ENCODE peak calls at places on chromosomes 13 and 19, in ten cellular contexts. X is A549; L is heart left ventricle; O is ovary; V is left ventricle myocardium inferior; W is CD4-positive, CD25-positive, alpha-beta regulatory T cell; I is GM23338; P is tibial nerve; M is fibroblast of lung; G is mesendoderm. N is an unnamed sample.

GRCh38 chr19:33035461-33035860 is 29.2 kb downstream of the RHPN2 start:
- DNase-seq in G (no peak), V (no peak), I (no peak), M (no peak), L (no peak), X (no peak), P (no peak), O (no peak), W (no peak), N (no peak)

GRCh38 chr19:53365899-53366493 is 491 bp downstream of the ZNF525 start:
- DNase-seq in W (no peak), V (peak; percentile 15), P (no peak), M (no peak), G (no peak), O (no peak), X (no peak), I (peak; percentile 68), L (no peak), N (peak; percentile 14)

GRCh38 chr13:24092108-24092507 is 68.4 kb upstream of the SPATA13 start:
- DNase-seq in V (no peak), G (no peak), O (no peak), M (no peak), X (no peak), I (no peak), L (no peak), W (no peak), P (no peak), N (no peak)

GRCh38 chr19:40331052-40331451 is 17.1 kb downstream of the C19orf47 start:
- DNase-seq in O (no peak), L (no peak), V (no peak), I (no peak), W (no peak), X (no peak), P (no peak), G (no peak), M (no peak), N (no peak)

GRCh38 chr19:13396256-13397080 is 109.8 kb downstream of the CACNA1A start:
- DNase-seq in X (peak; percentile 49), G (peak; percentile 94), I (peak; percentile 97), V (peak; percentile 20), O (no peak), L (peak; percentile 27), M (peak; percentile 63), W (peak; percentile 6), P (peak; percentile 29), N (no peak)

GRCh38 chr13:102402292-102402691 is 444 bp upstream of the FGF14 start:
- DNase-seq in L (peak; percentile 50), X (no peak), G (peak; percentile 96), I (peak; percentile 91), V (peak; percentile 16), O (no peak), M (peak; percentile 48), W (no peak), P (no peak), N (peak; percentile 25)

GRCh38 chr19:11251650-11252314 is 10.5 kb downstream of the DOCK6 start:
- DNase-seq in O (no peak), V (no peak), M (no peak), W (no peak), X (no peak), G (peak; percentile 29), P (no peak), L (no peak), I (no peak), N (no peak)

GRCh38 chr13:67128148-67128547 is 102.0 kb downstream of the PCDH9 start:
- DNase-seq in V (no peak), X (no peak), W (no peak), O (no peak), M (no peak), P (no peak), L (no peak), G (no peak), I (no peak), N (no peak)

GRCh38 chr13:112869202-112870061 is 99.6 kb upstream of the MCF2L start:
- DNase-seq in L (peak; percentile 11), G (no peak), P (no peak), W (no peak), O (peak; percentile 3), V (no peak), I (no peak), X (no peak), M (no peak), N (no peak)

GRCh38 chr19:35298561-35298972 is 6.6 kb downstream of the MAG start:
- DNase-seq in L (no peak), M (no peak), O (no peak), P (no peak), W (no peak), I (no peak), V (no peak), G (no peak), X (no peak), N (no peak)

GRCh38 chr19:55649579-55650557 is 1.9 kb downstream of the CCDC106 start:
- DNase-seq in V (no peak), P (no peak), G (no peak), M (no peak), O (no peak), X (no peak), L (no peak), I (no peak), W (no peak), N (peak; percentile 36)
- H3K4me1 ChIP-seq in V (peaks cover 44% of the 10 kb centered on the region), P (peaks cover 16% of the 10 kb centered on the region), G (no peaks in the 10 kb centered on the region), M (no peaks in the 10 kb centered on the region), O (peaks cover 8% of the 10 kb centered on the region), X (peaks cover 28% of the 10 kb centered on the region), L (peaks cover 34% of the 10 kb centered on the region), I (no peaks in the 10 kb centered on the region), W (peaks cover 24% of the 10 kb centered on the region), N (peaks cover 22% of the 10 kb centered on the region)

DNA sequence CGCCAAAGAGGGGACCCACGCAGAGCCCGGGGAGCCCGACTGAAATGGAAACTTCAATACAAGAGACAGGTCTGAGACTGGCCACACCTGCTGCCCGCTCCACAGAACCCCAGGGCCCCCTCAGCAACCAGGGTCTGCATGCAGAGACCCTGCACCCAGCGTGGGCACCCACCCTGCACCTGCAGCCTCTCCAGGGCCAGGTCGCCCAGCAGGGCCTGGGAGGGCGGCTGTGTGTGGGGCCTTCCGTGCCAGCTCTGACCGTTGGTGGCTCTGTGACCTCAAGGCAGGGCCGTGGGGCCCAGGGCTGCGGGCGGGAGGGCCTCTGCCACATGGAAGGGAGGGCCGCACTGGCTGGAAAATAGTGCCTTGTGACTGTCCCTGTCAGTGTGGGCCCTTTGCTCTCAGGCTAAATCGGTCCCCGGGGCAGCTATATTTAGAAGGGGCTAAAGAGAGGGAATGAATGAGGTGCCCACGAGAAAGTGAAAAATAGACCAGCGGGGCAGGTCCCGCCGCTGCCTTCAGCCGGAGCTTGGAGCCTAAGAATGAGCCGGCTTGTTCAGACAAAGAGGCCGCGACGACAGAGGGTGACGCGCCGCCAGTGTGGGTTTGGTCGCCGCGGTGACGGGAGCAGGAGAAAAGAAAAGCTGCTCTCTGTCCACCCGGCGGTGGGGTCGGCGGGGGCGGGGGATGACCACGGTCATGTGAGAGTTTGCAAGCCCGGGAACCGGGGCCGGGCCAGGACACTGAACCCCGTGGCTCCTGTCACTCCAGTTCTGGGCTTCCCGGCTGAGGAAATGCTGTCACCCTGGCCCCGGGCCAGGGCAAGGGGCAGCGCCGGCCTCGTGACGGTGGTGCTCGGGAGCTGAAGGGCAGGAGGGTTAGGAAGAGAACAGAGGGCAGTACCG is 70.5 kb downstream of the GADD45B start:
- DNase-seq in X (no peak), P (peak; percentile 67), M (peak; percentile 59), I (peak; percentile 81), L (peak; percentile 93), G (peak; percentile 64), V (peak; percentile 90), O (no peak), W (no peak), N (peak; percentile 80)
- H3K27ac ChIP-seq in X (peak overlapping the region; percentile 97), P (peak overlapping the region; percentile 95), M (peak overlapping the region; percentile 62), I (peak overlapping the region; percentile 39), L (peak overlapping the region; percentile 82), G (no peak overlapping the region), V (peak overlapping the region; percentile 96), O (peak overlapping the region; percentile 26), W (no peak overlapping the region), N (peak overlapping the region; percentile 89)

GRCh38 chr19:36574762-36575161 is 1.7 kb upstream of the ZNF529 start:
- DNase-seq in M (no peak), G (no peak), W (no peak), I (no peak), O (no peak), P (no peak), L (no peak), V (no peak), X (no peak), N (no peak)
- H3K4me3 ChIP-seq in M (peak overlapping the region; percentile 93), G (no peak overlapping the region), W (peak overlapping the region; percentile 83), I (peak overlapping the region; percentile 99), O (no peak overlapping the region), P (no peak overlapping the region), L (peak overlapping the region; percentile 88), V (peak overlapping the region; percentile 95), X (no peak overlapping the region), N (peak overlapping the region; percentile 97)

GRCh38 chr19:15412832-15413231 is 6.0 kb downstream of the AKAP8L start:
- DNase-seq in L (no peak), I (no peak), M (no peak), P (no peak), W (no peak), G (peak; percentile 29), O (no peak), X (no peak), V (no peak), N (no peak)
- H3K4me1 ChIP-seq in L (peaks cover 84% of the 10 kb centered on the region), I (peaks cover 8% of the 10 kb centered on the region), M (peaks cover 12% of the 10 kb centered on the region), P (peaks cover 38% of the 10 kb centered on the region), W (peaks cover 53% of the 10 kb centered on the region), G (peaks cover 3% of the 10 kb centered on the region), O (peaks cover 16% of the 10 kb centered on the region), X (peaks cover 29% of the 10 kb centered on the region), V (peaks cover 100% of the 10 kb centered on the region), N (peaks cover 85% of the 10 kb centered on the region)

DNA sequence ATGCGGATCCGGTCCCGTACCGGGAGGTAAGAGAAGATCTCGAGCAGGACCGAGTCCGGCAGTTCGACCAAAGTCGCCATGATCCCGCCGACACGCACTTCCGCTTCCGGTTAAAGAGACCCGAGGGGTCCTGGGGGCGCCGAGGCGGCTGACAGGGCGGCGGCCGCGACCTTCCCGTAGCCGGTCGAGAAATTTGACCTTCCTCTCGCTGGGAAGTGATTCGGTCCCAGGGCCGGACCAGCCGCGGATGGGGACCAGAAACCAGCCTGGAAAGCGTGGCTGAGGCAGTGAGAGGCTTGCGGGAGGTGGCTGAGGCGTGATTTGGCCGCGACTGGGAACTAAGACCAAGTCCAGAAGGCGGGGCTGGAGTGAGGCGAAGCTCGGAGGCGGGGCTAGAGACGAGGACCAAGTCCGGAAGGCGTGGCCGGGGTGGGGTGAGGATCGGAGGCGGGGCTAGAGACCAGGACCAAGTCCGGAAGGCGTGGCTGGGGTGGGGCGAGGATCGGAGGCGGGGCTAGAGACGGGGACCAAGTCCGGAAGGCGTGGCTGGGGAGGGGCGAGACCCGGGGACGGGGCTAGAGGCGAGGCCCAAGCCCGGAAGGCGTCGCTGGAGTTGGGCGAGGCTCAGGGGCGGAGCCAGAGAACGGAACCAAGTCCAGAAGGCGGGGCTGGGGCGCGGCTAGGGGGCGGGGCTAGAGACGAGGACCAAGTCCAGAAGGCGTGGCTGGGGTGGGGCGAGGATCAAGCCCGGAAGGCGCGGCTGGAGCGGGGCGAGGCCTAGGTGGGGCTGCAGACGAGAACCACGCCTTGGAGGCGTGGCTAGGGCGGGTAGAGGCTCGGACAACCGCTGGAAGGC is at the start of gene FBXL12:
- DNase-seq in V (peak; percentile 100), G (peak; percentile 99), X (peak; percentile 99), M (peak; percentile 98), I (peak; percentile 100), P (peak; percentile 100), W (peak; percentile 99), L (peak; percentile 100), O (peak; percentile 100), N (peak; percentile 100)
- H3K27ac ChIP-seq in V (peak within 1 kb of the TSS; percentile 96), G (peak within 1 kb of the TSS; percentile 94), X (peak within 1 kb of the TSS; percentile 96), M (peak within 1 kb of the TSS; percentile 98), I (peak within 1 kb of the TSS; percentile 99), P (peak within 1 kb of the TSS; percentile 94), W (peak within 1 kb of the TSS; percentile 99), L (peak within 1 kb of the TSS; percentile 97), O (peak within 1 kb of the TSS; percentile 84), N (peak within 1 kb of the TSS; percentile 93)